ENCODE peak calls at places on chromosomes 3 and 15, in five cellular contexts. E is activated T-cell treated with anti-CD3 and anti-CD28 coated beads, Interleukin-2, amount 50 U/mL, for 1 hour; K is stimulated activated CD8-positive, alpha-beta memory T cell treated with anti-CD3 and anti-CD28 coated beads, Interleukin-15, amount 100 ng/mL, for 1 hour; B is breast epithelium; N is H4. S is an unnamed sample.

GRCh38 chr3:144556392-144556791 is 584.8 kb downstream of the DIPK2A start:
- DNase-seq in E (no peak), K (no peak), B (no peak), N (peak), S (no peak)

GRCh38 chr3:45479627-45480026 is 91.3 kb downstream of the LARS2 start:
- DNase-seq in E (no peak), K (no peak), B (no peak), N (no peak), S (no peak)

GRCh38 chr15:85582719-85583089 is 202.3 kb downstream of the AKAP13 start:
- DNase-seq in E (peak), K (peak), B (no peak), N (no peak), S (no peak)

GRCh38 chr3:39165518-39165917 is 12.1 kb upstream of the CSRNP1 start:
- DNase-seq in E (no peak), K (no peak), B (no peak), N (no peak), S (no peak)

GRCh38 chr3:172647823-172648222 is 63.0 kb downstream of the NCEH1 start:
- DNase-seq in E (no peak), K (no peak), B (no peak), N (no peak), S (no peak)

GRCh38 chr3:44045476-44046275 is 196.0 kb upstream of the TOPAZ1 start:
- DNase-seq in E (no peak), K (no peak), B (no peak), N (peak), S (no peak)

GRCh38 chr3:18247776-18248310 is 177.3 kb downstream of the SATB1 start:
- DNase-seq in E (no peak), K (no peak), B (no peak), N (no peak), S (no peak)

GRCh38 chr3:50531201-50531600 is 27.8 kb upstream of the CACNA2D2 start:
- DNase-seq in E (no peak), K (no peak), B (no peak), N (no peak), S (no peak)

GRCh38 chr3:139295040-139295439 is 48.8 kb upstream of the MRPS22 start:
- DNase-seq in E (no peak), K (no peak), B (no peak), N (no peak), S (no peak)

GRCh38 chr3:79329154-79329553 is 438.6 kb downstream of the ROBO1 start:
- DNase-seq in E (no peak), K (no peak), B (no peak), N (no peak), S (no peak)

GRCh38 chr15:68781766-68782588 is 38.7 kb downstream of the ANP32A start:
- DNase-seq in E (no peak), K (no peak), B (no peak), N (no peak), S (no peak)

GRCh38 chr15:65806387-65806786 is 14.3 kb upstream of the DENND4A start:
- DNase-seq in E (no peak), K (no peak), B (no peak), N (no peak), S (no peak)

GRCh38 chr3:145692751-145693150 is 468.2 kb downstream of the PLOD2 start:
- DNase-seq in E (no peak), K (no peak), B (no peak), N (no peak), S (no peak)

GRCh38 chr3:115350606-115351005 is 203.5 kb upstream of the ZBTB20 start:
- DNase-seq in E (no peak), K (no peak), B (no peak), N (no peak), S (no peak)

GRCh38 chr15:68921926-68922325 is 8.4 kb upstream of the SPESP1 start:
- DNase-seq in E (no peak), K (no peak), B (no peak), N (no peak), S (no peak)

GRCh38 chr3:99954914-99955644 is 137.4 kb downstream of the CMSS1 start:
- DNase-seq in E (no peak), K (no peak), B (no peak), N (no peak), S (no peak)

GRCh38 chr15:72231847-72232461 is 964 bp upstream of the PKM start:
- DNase-seq in E (peak), K (no peak), B (no peak), N (peak), S (no peak)

S was measured in NCI-H187.